ENCODE peak calls at places on chromosomes 4 and X, in six cellular contexts. N is mammary epithelial cell, Z is mesenchymal stem cell, E is MM.1S, A is GM23248, T is endodermal cell. C is an unnamed sample.

GRCh38 chrX:68462653-68463052 is 29.4 kb upstream of the OPHN1 start:
- DNase-seq in T (peak; percentile 59), A (peak; percentile 52), N (no peak), E (peak; percentile 40), Z (peak; percentile 67), C (peak; percentile 47)

GRCh38 chrX:133434197-133434820 is 19.0 kb upstream of the GPC4 start:
- DNase-seq in T (no peak), Z (no peak), A (no peak), N (no peak), E (no peak), C (no peak)

GRCh38 chrX:57453901-57454300 is 137.9 kb upstream of the ZXDB start:
- DNase-seq in E (peak; percentile 34), T (peak; percentile 53), Z (no peak), N (peak; percentile 13), A (peak; percentile 48), C (peak; percentile 4)

GRCh38 chr4:188976644-188977115 is 837.4 kb downstream of the TRIML1 start:
- DNase-seq in A (peak; percentile 27), E (peak; percentile 68), N (peak; percentile 58), T (peak; percentile 81), Z (peak; percentile 56), C (peak; percentile 70)

GRCh38 chr4:2803624-2804448 is 11.0 kb downstream of the SH3BP2 start:
- DNase-seq in Z (peak; percentile 57), N (no peak), T (no peak), A (peak; percentile 66), E (no peak), C (no peak)

GRCh38 chr4:116489739-116490138 is 595.6 kb downstream of the TRAM1L1 start:
- DNase-seq in N (no peak), Z (no peak), T (no peak), E (no peak), A (no peak), C (no peak)

GRCh38 chrX:11968991-11969390 is 169.3 kb upstream of the FRMPD4 start:
- DNase-seq in Z (peak; percentile 17), N (no peak), T (no peak), A (no peak), E (no peak), C (peak; percentile 30)

GRCh38 chrX:66016905-66017658 is 22.8 kb downstream of the VSIG4 start:
- DNase-seq in Z (no peak), E (no peak), N (no peak), A (no peak), T (no peak), C (no peak)

GRCh38 chrX:46444011-46444410 is 101.2 kb downstream of the ZNF674 start:
- DNase-seq in A (peak; percentile 86), Z (peak; percentile 90), E (no peak), T (peak; percentile 50), N (peak; percentile 85), C (peak; percentile 89)

GRCh38 chr4:107541511-107541910 is 178.5 kb downstream of the PAPSS1 start:
- DNase-seq in E (no peak), A (no peak), Z (no peak), N (no peak), T (no peak), C (no peak)

GRCh38 chr4:105246712-105247111 is 100.0 kb downstream of the TET2 start:
- DNase-seq in Z (peak; percentile 4), E (no peak), N (no peak), A (peak; percentile 81), T (no peak), C (peak; percentile 79)

GRCh38 chrX:136121788-136122187 is 25.5 kb upstream of the FHL1 start:
- DNase-seq in E (no peak), A (no peak), Z (no peak), N (no peak), T (no peak), C (no peak)

GRCh38 chr4:159455675-159456235 is 352.9 kb downstream of the RAPGEF2 start:
- DNase-seq in Z (peak; percentile 64), N (peak; percentile 32), T (peak; percentile 70), A (peak; percentile 57), E (peak; percentile 21), C (peak; percentile 55)

GRCh38 chr4:174136013-174136412 is 147.5 kb downstream of the FBXO8 start:
- DNase-seq in T (no peak), E (no peak), A (peak; percentile 49), Z (peak; percentile 59), N (no peak), C (no peak)

GRCh38 chr4:190014771-190015537 is 12.1 kb downstream of the FRG2 start:
- DNase-seq in N (no peak), A (peak; percentile 68), E (no peak), T (peak; percentile 77), Z (no peak), C (no peak)

GRCh38 chr4:11404431-11404830 is 24.3 kb downstream of the HS3ST1 start:
- DNase-seq in Z (no peak), N (peak; percentile 31), T (no peak), A (no peak), E (no peak), C (no peak)

GRCh38 chr4:77433102-77433733 is 172.4 kb upstream of the CXCL13 start:
- DNase-seq in N (peak; percentile 44), E (peak; percentile 87), A (peak; percentile 59), T (peak; percentile 55), Z (peak; percentile 32), C (peak; percentile 2)

GRCh38 chr4:169810325-169811323 is 52.9 kb upstream of the HPF1 start:
- DNase-seq in N (peak; percentile 55), T (peak; percentile 55), Z (peak; percentile 76), E (peak; percentile 79), A (peak; percentile 82), C (peak; percentile 81)

GRCh38 chrX:121894756-121895155 is 847.3 kb downstream of the GLUD2 start:
- DNase-seq in T (no peak), N (no peak), A (no peak), Z (no peak), E (no peak), C (no peak)

GRCh38 chr4:83639849-83640493 is 104.1 kb downstream of the GPAT3 start:
- DNase-seq in T (peak; percentile 82), N (peak; percentile 64), E (peak; percentile 69), Z (peak; percentile 82), A (peak; percentile 83), C (peak; percentile 80)

GRCh38 chrX:45758738-45759397 is 558.2 kb upstream of the DIPK2B start:
- DNase-seq in E (peak; percentile 74), Z (peak; percentile 72), N (peak; percentile 73), T (no peak), A (peak; percentile 59), C (peak; percentile 49)

GRCh38 chr4:137707626-137708025 is 175.3 kb upstream of the PCDH18 start:
- DNase-seq in A (peak; percentile 65), Z (peak; percentile 61), N (peak; percentile 1), E (no peak), T (no peak), C (peak; percentile 60)

GRCh38 chr4:13329963-13330362 is 154.2 kb downstream of the RAB28 start:
- DNase-seq in A (peak; percentile 64), Z (peak; percentile 21), E (no peak), N (peak; percentile 77), T (no peak), C (peak; percentile 60)

GRCh38 chr4:84920591-84920990 is 45.9 kb downstream of the WDFY3 start:
- DNase-seq in E (no peak), A (peak; percentile 86), T (no peak), Z (peak; percentile 73), N (peak; percentile 54), C (peak; percentile 78)

GRCh38 chrX:63889001-63889400 is 104.0 kb upstream of the ARHGEF9 start:
- DNase-seq in E (no peak), T (no peak), Z (peak; percentile 6), A (peak; percentile 71), N (peak; percentile 61), C (peak; percentile 41)

GRCh38 chr4:176538217-176538925 is 218.6 kb downstream of the SPCS3 start:
- DNase-seq in T (no peak), N (peak; percentile 95), E (no peak), A (peak; percentile 94), Z (peak; percentile 90), C (peak; percentile 96)
- H3K9ac ChIP-seq in T (no peak overlapping the region), N (no peak overlapping the region), E (no peak overlapping the region), A (peak overlapping the region; percentile 29), Z (peak overlapping the region; percentile 63), C (no peak overlapping the region)

GRCh38 chrX:70183091-70183490 is 5.8 kb downstream of the DGAT2L6 start:
- DNase-seq in T (no peak), E (no peak), A (no peak), Z (no peak), N (no peak), C (no peak)
- H3K9ac ChIP-seq in T (no peak overlapping the region), E (no peak overlapping the region), A (no peak overlapping the region), Z (no peak overlapping the region), N (no peak overlapping the region), C (no peak overlapping the region)

DNA sequence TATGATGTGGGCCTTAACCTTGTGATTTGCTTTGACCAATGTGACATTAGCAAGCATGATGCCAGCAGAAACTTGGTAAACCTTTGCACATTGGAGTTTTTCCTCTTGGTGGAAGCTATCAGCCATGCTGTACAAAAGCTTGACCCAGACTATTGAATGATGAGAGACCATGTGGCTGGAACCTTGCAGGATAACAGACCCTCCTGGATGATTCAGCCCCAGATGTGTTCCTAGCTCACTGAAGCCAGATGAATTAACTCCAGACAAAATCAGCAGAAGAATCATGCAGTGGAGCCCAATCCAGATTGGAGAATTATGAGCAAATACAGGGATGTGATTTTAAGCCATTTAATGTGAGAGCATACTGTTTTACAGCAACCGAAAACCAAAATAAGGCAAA is 16.8 kb downstream of the SPARCL1 start:
- DNase-seq in T (no peak), N (no peak), Z (no peak), E (no peak), A (no peak), C (no peak)
- H3K9ac ChIP-seq in T (no peak overlapping the region), N (no peak overlapping the region), Z (no peak overlapping the region), E (no peak overlapping the region), A (no peak overlapping the region), C (no peak overlapping the region)

GRCh38 chr4:147828361-147828760 is 96.5 kb downstream of the ARHGAP10 start:
- DNase-seq in E (no peak), Z (peak; percentile 73), A (peak; percentile 68), N (peak; percentile 75), T (no peak), C (peak; percentile 56)

GRCh38 chr4:147831452-147832192 is 99.7 kb downstream of the ARHGAP10 start:
- DNase-seq in Z (peak; percentile 95), N (peak; percentile 96), E (no peak), T (no peak), A (peak; percentile 95), C (peak; percentile 93)

GRCh38 chr4:147830987-147831386 is 99.1 kb downstream of the ARHGAP10 start:
- DNase-seq in N (peak; percentile 94), Z (peak; percentile 76), T (no peak), A (peak; percentile 70), E (no peak), C (peak; percentile 63)

GRCh38 chr4:147830102-147830463 is 98.2 kb downstream of the ARHGAP10 start:
- DNase-seq in N (no peak), Z (no peak), T (no peak), E (no peak), A (no peak), C (no peak)

GRCh38 chr4:147829401-147830101 is 97.7 kb downstream of the ARHGAP10 start:
- DNase-seq in E (no peak), T (no peak), N (peak; percentile 76), A (peak; percentile 10), Z (peak; percentile 70), C (peak; percentile 59)
- H3K9ac ChIP-seq in E (no peak overlapping the region), T (no peak overlapping the region), N (no peak overlapping the region), A (no peak overlapping the region), Z (no peak overlapping the region), C (no peak overlapping the region)

GRCh38 chr4:150140774-150141400 is 62.6 kb downstream of the DCLK2 start:
- DNase-seq in A (peak; percentile 85), Z (peak; percentile 61), N (peak; percentile 60), E (no peak), T (no peak), C (peak; percentile 77)
- H3K9ac ChIP-seq in A (no peak overlapping the region), Z (peak overlapping the region; percentile 48), N (no peak overlapping the region), E (no peak overlapping the region), T (no peak overlapping the region), C (peak overlapping the region; percentile 50)